ENCODE peak calls at places on chromosomes 12 and 14, in ten cellular contexts. O is T-cell; V is activated naive CD8-positive, alpha-beta T cell treated with anti-CD3 and anti-CD28 coated beads, Interleukin-2, amount 10 ng/mL, durations not matched to agents 7 days and 5 days; U is activated CD8-positive, alpha-beta T cell treated with anti-CD3 and anti-CD28 coated beads for 36 hours; P is NCI-H69; K is CD8-positive, alpha-beta T cell; J is T-helper 2 cell treated with Interferon-gamma antibody and Interleukin-4, amounts not matched to agents 5 μg/mL and 100 μg/mL, for 36 hours; F is AG10803; X is stimulated activated effector memory CD8-positive, alpha-beta T cell treated with anti-CD3 and anti-CD28 coated beads, Interleukin-12 subunit alpha, Interleukin-12 subunit beta, amount 100 ng/mL, for 72 hours; M is stimulated activated CD4-positive, alpha-beta T cell treated with anti-CD3 and anti-CD28 coated beads, Interleukin-1b, Interleukin-23, amount 100 ng/mL, for 1 hour. A is an unnamed sample.

GRCh38 chr14:60353410-60353809 is 104.4 kb downstream of the PPM1A start:
- DNase-seq in O (no peak), V (no peak), U (no peak), P (peak; percentile 76), K (no peak), J (no peak), F (no peak), X (no peak), M (no peak), A (no peak)

GRCh38 chr12:110355080-110355479 is 48.4 kb downstream of the ANAPC7 start:
- DNase-seq in O (peak; percentile 30), V (no peak), U (peak; percentile 60), P (peak; percentile 76), K (no peak), J (no peak), F (no peak), X (no peak), M (no peak), A (peak; percentile 11)

GRCh38 chr12:109621864-109622485 is 48.4 kb downstream of the MVK start:
- DNase-seq in O (no peak), V (no peak), U (no peak), P (peak; percentile 99), K (no peak), J (no peak), F (peak; percentile 13), X (no peak), M (no peak), A (no peak)

GRCh38 chr12:52434760-52435530 is 774 bp upstream of the KRT75 start:
- DNase-seq in O (no peak), V (no peak), U (no peak), P (no peak), K (no peak), J (no peak), F (no peak), X (no peak), M (no peak), A (no peak)

GRCh38 chr14:104723651-104724406 is at the start of gene ADSS1:
- DNase-seq in O (peak; percentile 48), V (peak; percentile 86), U (peak; percentile 59), P (peak; percentile 68), K (peak; percentile 76), J (peak; percentile 56), F (peak; percentile 35), X (peak; percentile 89), M (peak; percentile 23), A (peak; percentile 44)

GRCh38 chr12:103495783-103496456 is at the start of gene C12orf42:
- DNase-seq in O (peak; percentile 16), V (peak; percentile 48), U (peak; percentile 72), P (peak; percentile 85), K (peak; percentile 58), J (peak; percentile 29), F (peak; percentile 9), X (peak; percentile 58), M (no peak), A (no peak)

GRCh38 chr14:88231626-88232025 is 91.4 kb downstream of the KCNK10 start:
- DNase-seq in O (no peak), V (no peak), U (no peak), P (no peak), K (no peak), J (no peak), F (no peak), X (no peak), M (no peak), A (no peak)

GRCh38 chr14:37061697-37062096 is 110.7 kb downstream of the SLC25A21 start:
- DNase-seq in O (no peak), V (no peak), U (no peak), P (no peak), K (no peak), J (no peak), F (no peak), X (no peak), M (no peak), A (no peak)

GRCh38 chr12:30828686-30829085 is 73.9 kb upstream of the CAPRIN2 start:
- DNase-seq in O (no peak), V (no peak), U (no peak), P (no peak), K (no peak), J (no peak), F (no peak), X (no peak), M (no peak), A (no peak)

GRCh38 chr14:35361141-35361480 is 43.4 kb downstream of the NFKBIA start:
- DNase-seq in O (no peak), V (no peak), U (no peak), P (no peak), K (no peak), J (no peak), F (no peak), X (no peak), M (no peak), A (no peak)

GRCh38 chr12:79725987-79726386 is 35.2 kb upstream of the PAWR start:
- DNase-seq in O (no peak), V (no peak), U (no peak), P (no peak), K (no peak), J (no peak), F (peak; percentile 72), X (no peak), M (no peak), A (no peak)

GRCh38 chr14:26963696-26964095 is 365.9 kb upstream of the NOVA1 start:
- DNase-seq in O (no peak), V (no peak), U (no peak), P (no peak), K (no peak), J (no peak), F (no peak), X (no peak), M (no peak), A (no peak)

GRCh38 chr12:108911915-108912314 is 32.0 kb downstream of the DAO start:
- DNase-seq in O (no peak), V (no peak), U (no peak), P (no peak), K (no peak), J (no peak), F (no peak), X (no peak), M (no peak), A (no peak)

GRCh38 chr14:60648934-60649814 is at the start of gene SIX1:
- DNase-seq in O (no peak), V (peak; percentile 51), U (peak; percentile 48), P (peak; percentile 96), K (no peak), J (peak; percentile 35), F (peak; percentile 92), X (peak; percentile 70), M (no peak), A (no peak)

GRCh38 chr14:50311974-50312733 is at the start of the genes DMAC2L and L2HGDH:
- DNase-seq in O (peak; percentile 83), V (peak; percentile 94), U (peak; percentile 91), P (peak; percentile 99), K (peak; percentile 91), J (peak; percentile 93), F (peak; percentile 87), X (peak; percentile 96), M (peak; percentile 84), A (peak; percentile 81)

GRCh38 chr12:64236549-64236948 is 14.5 kb upstream of the KICS2 start:
- DNase-seq in O (no peak), V (no peak), U (no peak), P (peak; percentile 63), K (no peak), J (no peak), F (peak; percentile 26), X (no peak), M (no peak), A (no peak)

GRCh38 chr14:104355101-104355691 is 216.8 kb downstream of the KIF26A start:
- DNase-seq in O (no peak), V (peak; percentile 22), U (no peak), P (no peak), K (no peak), J (no peak), F (no peak), X (no peak), M (no peak), A (no peak)

GRCh38 chr12:24078318-24078765 is 128.9 kb upstream of the SOX5 start:
- DNase-seq in O (no peak), V (no peak), U (no peak), P (peak; percentile 69), K (no peak), J (no peak), F (no peak), X (no peak), M (no peak), A (no peak)

GRCh38 chr12:131510431-131510830 is 200.5 kb upstream of the SFSWAP start:
- DNase-seq in O (no peak), V (no peak), U (no peak), P (no peak), K (peak; percentile 9), J (no peak), F (no peak), X (no peak), M (no peak), A (no peak)

GRCh38 chr12:110379642-110380041 is 23.9 kb downstream of the ANAPC7 start:
- DNase-seq in O (no peak), V (no peak), U (no peak), P (no peak), K (no peak), J (no peak), F (no peak), X (no peak), M (no peak), A (no peak)

GRCh38 chr14:22200977-22201605 is 387.9 kb downstream of the DAD1 start:
- DNase-seq in O (no peak), V (no peak), U (peak; percentile 3), P (peak; percentile 20), K (no peak), J (no peak), F (peak; percentile 40), X (no peak), M (no peak), A (no peak)

GRCh38 chr12:121239704-121240420 is 29.9 kb downstream of the P2RX4 start:
- DNase-seq in O (no peak), V (no peak), U (no peak), P (no peak), K (no peak), J (no peak), F (no peak), X (no peak), M (no peak), A (no peak)

GRCh38 chr14:104926619-104927431 is 2.1 kb downstream of the PLD4 start:
- DNase-seq in O (no peak), V (no peak), U (peak; percentile 55), P (no peak), K (no peak), J (peak; percentile 16), F (no peak), X (no peak), M (no peak), A (no peak)

GRCh38 chr12:52155048-52155868 is 36.6 kb downstream of the KRT80 start:
- DNase-seq in O (peak; percentile 76), V (no peak), U (no peak), P (peak; percentile 50), K (no peak), J (no peak), F (peak; percentile 61), X (no peak), M (no peak), A (peak; percentile 23)

GRCh38 chr14:88879016-88879415 is 54.6 kb downstream of the TTC8 start:
- DNase-seq in O (no peak), V (no peak), U (no peak), P (no peak), K (no peak), J (no peak), F (peak; percentile 66), X (no peak), M (no peak), A (no peak)

GRCh38 chr14:100820945-100821344 is 5.0 kb upstream of the MEG3 start:
- DNase-seq in O (no peak), V (no peak), U (no peak), P (peak; percentile 38), K (no peak), J (no peak), F (no peak), X (no peak), M (no peak), A (no peak)

GRCh38 chr12:85530486-85530885 is 250.5 kb downstream of the ALX1 start:
- DNase-seq in O (no peak), V (no peak), U (no peak), P (peak; percentile 49), K (no peak), J (no peak), F (no peak), X (no peak), M (no peak), A (no peak)

GRCh38 chr12:94262228-94263010 is 114.0 kb downstream of the PLXNC1 start:
- DNase-seq in O (peak; percentile 70), V (peak; percentile 76), U (peak; percentile 90), P (no peak), K (peak; percentile 86), J (peak; percentile 72), F (peak; percentile 93), X (peak; percentile 82), M (peak; percentile 39), A (peak; percentile 53)

A was measured in effector CD4-positive, alpha-beta T cell.